ENCODE peak calls at places on chromosome 2, in ten cellular contexts. E is thyroid gland, N is uterus, S is Peyer's patch, L is GM12891, Q is HCT116, D is IMR-90, U is adrenal gland, A is heart left ventricle, R is A549. H is an unnamed sample.

GRCh38 chr2:96207073-96207777 is 1.4 kb downstream of the STARD7 start:
- DNase-seq in E (peak), S (no peak), U (no peak), R (no peak), L (no peak), A (no peak), D (no peak), Q (no peak), N (no peak), H (no peak)

GRCh38 chr2:141496805-141497204 is 634.0 kb downstream of the LRP1B start:
- DNase-seq in Q (no peak), D (peak), N (no peak), L (no peak), U (no peak), A (no peak), E (no peak), S (no peak), R (no peak), H (no peak)

GRCh38 chr2:172582656-172583055 is 26.8 kb downstream of the PDK1 start:
- DNase-seq in U (no peak), A (no peak), E (no peak), Q (no peak), R (no peak), D (no peak), N (no peak), L (no peak), S (no peak), H (no peak)

GRCh38 chr2:71474116-71474743 is 20.9 kb downstream of the DYSF start:
- DNase-seq in S (no peak), E (no peak), L (no peak), Q (no peak), R (no peak), N (no peak), A (no peak), U (no peak), D (no peak), H (no peak)

GRCh38 chr2:42823744-42824453 is 31.5 kb upstream of the HAAO start:
- DNase-seq in D (peak), A (no peak), U (no peak), S (no peak), R (no peak), L (no peak), Q (no peak), E (no peak), N (no peak), H (peak)

GRCh38 chr2:42917374-42918017 is 125.1 kb upstream of the HAAO start:
- DNase-seq in U (peak), N (peak), R (no peak), D (peak), E (peak), L (no peak), Q (no peak), A (peak), S (peak), H (peak)

GRCh38 chr2:239357954-239358754 is 42.7 kb downstream of the HDAC4 start:
- DNase-seq in U (no peak), E (no peak), Q (no peak), R (no peak), D (peak), N (no peak), A (no peak), L (no peak), S (no peak), H (peak)

GRCh38 chr2:3112131-3112530 is 265.5 kb downstream of the EIPR1 start:
- DNase-seq in D (no peak), A (no peak), E (no peak), Q (no peak), U (no peak), N (no peak), S (no peak), L (no peak), R (no peak), H (peak)

GRCh38 chr2:61995059-61995458 is 89.6 kb downstream of the COMMD1 start:
- DNase-seq in L (no peak), S (no peak), R (no peak), U (no peak), N (no peak), Q (no peak), A (no peak), E (no peak), D (peak), H (no peak)

GRCh38 chr2:128237081-128237534 is 81.6 kb downstream of the HS6ST1 start:
- DNase-seq in R (no peak), Q (no peak), N (no peak), A (peak), E (no peak), S (no peak), U (peak), L (no peak), D (peak), H (peak)

GRCh38 chr2:45195916-45196315 is 186.7 kb upstream of the SIX2 start:
- DNase-seq in N (no peak), A (no peak), D (no peak), L (no peak), Q (no peak), E (no peak), U (no peak), S (no peak), R (no peak), H (no peak)

GRCh38 chr2:85437488-85438290 is 19.2 kb downstream of the SH2D6 start:
- DNase-seq in D (peak), A (peak), L (peak), U (peak), R (peak), S (peak), Q (no peak), N (peak), E (peak), H (peak)

GRCh38 chr2:26770986-26771586 is 7.0 kb downstream of the SLC35F6 start:
- DNase-seq in L (no peak), S (peak), Q (no peak), A (peak), R (peak), D (peak), U (peak), N (peak), E (peak), H (peak)

GRCh38 chr2:185185044-185185443 is 553.6 kb upstream of the FSIP2 start:
- DNase-seq in E (no peak), L (no peak), R (no peak), U (no peak), N (no peak), Q (no peak), S (no peak), D (no peak), A (no peak), H (no peak)

GRCh38 chr2:178251126-178251525 is 56.8 kb downstream of the OSBPL6 start:
- DNase-seq in E (no peak), U (no peak), Q (no peak), S (no peak), R (no peak), N (no peak), A (no peak), D (no peak), L (no peak), H (no peak)

GRCh38 chr2:120238728-120239487 is 13.7 kb upstream of the RALB start:
- DNase-seq in N (no peak), Q (peak), L (no peak), U (peak), S (peak), A (peak), E (no peak), R (peak), D (peak), H (no peak)

GRCh38 chr2:164620873-164621760 is at the start of gene GRB14:
- DNase-seq in Q (peak), N (no peak), E (peak), A (peak), D (no peak), L (no peak), S (peak), U (peak), R (peak), H (no peak)

GRCh38 chr2:30113617-30114293 is 33.1 kb upstream of the YPEL5 start:
- DNase-seq in U (peak), Q (no peak), D (peak), N (no peak), L (no peak), E (no peak), S (no peak), A (no peak), R (peak), H (peak)

GRCh38 chr2:192499476-192499875 is 304.7 kb upstream of the TMEFF2 start:
- DNase-seq in Q (no peak), R (no peak), E (no peak), L (no peak), D (no peak), A (no peak), N (no peak), U (no peak), S (no peak), H (no peak)

GRCh38 chr2:41907716-41908328 is 140.0 kb upstream of the PKDCC start:
- DNase-seq in U (no peak), S (no peak), E (no peak), D (peak), L (no peak), A (no peak), R (no peak), N (no peak), Q (no peak), H (no peak)

GRCh38 chr2:205156457-205156856 is 525.8 kb upstream of the NRP2 start:
- DNase-seq in S (no peak), N (no peak), L (no peak), R (no peak), A (no peak), E (no peak), D (no peak), Q (no peak), U (no peak), H (no peak)

GRCh38 chr2:121033597-121033996 is 251.4 kb downstream of the TFCP2L1 start:
- DNase-seq in A (no peak), D (no peak), U (no peak), S (no peak), N (no peak), R (no peak), L (no peak), E (no peak), Q (no peak), H (peak)

GRCh38 chr2:197259470-197259999 is 51.0 kb downstream of the ANKRD44 start:
- DNase-seq in N (no peak), S (no peak), E (no peak), Q (no peak), D (no peak), R (no peak), U (no peak), A (no peak), L (no peak), H (no peak)

GRCh38 chr2:26346454-26347053 is at the start of gene ADGRF3:
- DNase-seq in A (peak), U (peak), Q (no peak), N (peak), L (no peak), E (peak), D (peak), R (peak), S (peak), H (peak)

GRCh38 chr2:237240252-237240651 is 154.6 kb downstream of the COPS8 start:
- DNase-seq in R (no peak), D (no peak), N (no peak), U (no peak), Q (no peak), S (no peak), L (no peak), A (no peak), E (no peak), H (no peak)

GRCh38 chr2:50344509-50345106 is 687.3 kb downstream of the NRXN1 start:
- DNase-seq in Q (no peak), N (no peak), S (no peak), E (no peak), L (no peak), D (no peak), R (no peak), U (no peak), A (no peak), H (no peak)

GRCh38 chr2:72135921-72136320 is 11.7 kb downstream of the CYP26B1 start:
- DNase-seq in L (no peak), Q (no peak), E (no peak), U (no peak), D (no peak), S (no peak), N (no peak), A (peak), R (no peak), H (peak)

GRCh38 chr2:27123302-27124150 is at the start of gene ABHD1:
- DNase-seq in U (peak), L (no peak), A (peak), S (peak), N (peak), E (peak), D (no peak), Q (no peak), R (peak), H (no peak)

GRCh38 chr2:3489449-3490115 is 29.7 kb downstream of the ADI1 start:
- DNase-seq in L (no peak), E (peak), N (no peak), S (peak), R (no peak), U (no peak), A (no peak), D (no peak), Q (no peak), H (no peak)

GRCh38 chr2:241110607-241111442 is 8.7 kb upstream of the MTERF4 start:
- DNase-seq in L (no peak), N (no peak), S (peak), A (no peak), U (no peak), D (no peak), E (no peak), R (no peak), Q (no peak), H (peak)

DNA sequence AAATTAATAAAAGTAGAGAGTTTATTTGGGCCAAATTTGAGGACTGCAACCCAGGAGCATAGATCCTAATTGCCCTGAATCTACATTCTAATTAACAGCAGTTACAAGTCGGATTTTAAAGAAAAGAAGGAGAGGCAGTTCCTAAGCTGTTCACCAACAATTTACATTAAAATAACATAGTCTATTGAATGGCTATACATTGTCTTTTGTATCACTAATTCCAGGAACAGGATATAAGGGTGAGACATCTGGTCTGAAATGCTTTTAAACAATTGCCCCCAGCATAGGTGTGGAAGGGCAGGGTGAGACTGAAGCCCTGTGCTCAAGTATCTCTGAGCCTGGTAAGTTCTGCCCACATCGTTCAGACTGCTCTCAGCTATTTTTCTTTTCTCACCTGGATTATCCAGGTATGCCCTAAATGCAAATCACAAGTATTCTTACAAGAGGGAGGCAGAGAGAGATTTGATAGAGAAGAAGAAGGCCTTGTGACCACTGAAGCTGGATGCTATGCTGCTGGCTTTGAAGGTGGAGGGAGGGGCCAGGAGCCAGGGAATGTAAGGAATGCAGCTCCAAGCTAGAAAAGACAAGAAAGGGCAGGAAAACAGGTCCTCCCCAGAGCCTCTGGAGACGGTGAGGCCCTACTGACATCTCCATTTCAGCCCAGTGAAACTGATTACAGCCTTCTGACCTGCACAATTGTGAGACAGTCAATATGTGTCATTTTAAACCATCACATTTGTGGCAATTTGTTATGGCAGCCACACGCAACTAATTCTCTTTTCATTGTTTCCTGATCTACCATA is 189.4 kb upstream of the ARL4C start:
- DNase-seq in E (peak), U (no peak), D (no peak), A (no peak), S (no peak), N (no peak), Q (no peak), R (peak), L (no peak), H (no peak)
- TF ChIP-seq POLR2A in E (no peak), U (no peak), D (no peak), A (no peak), S (no peak), N (no peak), Q (no peak), R (no peak), L (no peak), H (no peak)

GRCh38 chr2:127176371-127177311 is 43.5 kb downstream of the CYP27C1 start:
- DNase-seq in A (no peak), N (peak), E (peak), Q (no peak), S (no peak), L (no peak), D (peak), R (no peak), U (peak), H (peak)
- TF ChIP-seq POLR2A in A (no peak), N (no peak), E (no peak), Q (no peak), S (no peak), L (no peak), D (no peak), R (no peak), U (no peak), H (no peak)

DNA sequence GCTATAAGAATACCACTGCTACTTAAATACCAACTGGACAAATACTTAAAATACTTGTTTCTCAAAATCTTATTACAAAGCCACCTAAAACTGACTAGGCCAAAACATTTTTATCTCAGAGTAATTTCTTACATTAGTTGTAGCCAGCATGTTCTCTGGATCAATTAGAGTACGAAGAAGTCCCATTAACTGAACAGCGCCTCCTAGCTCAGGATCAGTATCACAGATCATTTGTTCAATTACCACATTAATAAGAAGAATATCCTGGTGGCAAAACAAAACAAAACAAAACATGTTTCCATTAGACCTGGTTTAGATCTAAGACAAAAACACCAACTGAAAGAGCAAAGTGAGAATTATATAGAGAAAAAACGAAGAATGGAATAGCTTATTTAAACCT is 36.0 kb downstream of the PPP4R3B start:
- DNase-seq in Q (peak), A (no peak), L (no peak), U (no peak), D (no peak), N (no peak), E (no peak), S (no peak), R (peak), H (no peak)
- TF ChIP-seq POLR2A in Q (no peak), A (no peak), L (no peak), U (no peak), D (no peak), N (no peak), E (no peak), S (no peak), R (no peak), H (no peak)

GRCh38 chr2:189165656-189166380 is 13.7 kb downstream of the COL5A2 start:
- DNase-seq in D (no peak), L (no peak), E (no peak), Q (no peak), U (no peak), R (no peak), N (no peak), S (no peak), A (no peak), H (no peak)
- TF ChIP-seq POLR2A in D (no peak), L (no peak), E (no peak), Q (no peak), U (no peak), R (no peak), N (no peak), S (no peak), A (no peak), H (no peak)

DNA sequence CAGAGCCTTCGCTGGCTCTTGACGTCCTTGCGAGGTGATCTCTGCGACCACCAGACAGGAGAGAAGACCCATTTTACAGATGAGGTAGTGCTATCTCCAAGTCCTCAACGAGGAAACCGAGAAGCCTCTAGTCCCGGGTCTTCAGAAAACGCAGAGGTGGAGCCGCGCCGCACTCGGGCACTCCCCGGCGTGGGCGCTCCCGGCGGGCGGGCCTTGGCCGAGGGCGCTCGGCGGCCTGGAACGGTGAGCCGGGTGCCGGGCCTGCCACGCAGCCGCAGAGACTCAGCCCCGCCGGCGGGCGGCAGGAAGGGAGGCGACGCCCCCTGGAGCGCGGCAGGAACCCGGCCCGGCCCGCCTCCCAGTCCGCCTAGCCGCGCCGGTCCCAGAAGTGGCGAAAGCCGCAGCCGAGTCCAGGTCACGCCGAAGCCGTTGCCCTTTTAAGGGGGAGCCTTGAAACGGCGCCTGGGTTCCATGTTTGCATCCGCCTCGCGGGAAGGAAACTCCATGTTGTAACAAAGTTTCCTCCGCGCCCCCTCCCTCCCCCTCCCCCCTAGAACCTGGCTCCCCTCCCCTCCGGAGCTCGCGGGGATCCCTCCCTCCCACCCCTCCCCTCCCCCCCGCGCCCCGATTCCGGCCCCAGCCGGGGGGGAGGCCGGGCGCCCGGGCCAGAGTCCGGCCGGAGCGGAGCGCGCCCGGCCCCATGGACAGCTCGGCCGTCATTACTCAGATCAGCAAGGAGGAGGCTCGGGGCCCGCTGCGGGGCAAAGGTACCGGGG is at the start of gene CTDSP1:
- DNase-seq in Q (peak), R (peak), S (peak), N (peak), E (peak), L (peak), A (peak), U (peak), D (peak), H (peak)
- TF ChIP-seq POLR2A in Q (peak), R (peak), S (peak), N (peak), E (peak), L (no peak), A (peak), U (peak), D (peak), H (no peak)